ENCODE peak calls at places on chromosome 2, in nine cellular contexts. T, I, W, P, R, V, Z, Y and B are unnamed samples.

GRCh38 chr2:216111122-216111521 is 2.0 kb downstream of the XRCC5 start:
- DNase-seq in Z (no peak), R (no peak), I (no peak), V (no peak), P (no peak), Y (no peak), W (no peak), T (no peak), B (no peak)

GRCh38 chr2:118197011-118197695 is 108.9 kb downstream of the INSIG2 start:
- DNase-seq in Z (peak; percentile 17), W (no peak), V (no peak), Y (no peak), P (no peak), I (no peak), T (no peak), R (peak; percentile 55), B (peak; percentile 22)

GRCh38 chr2:46082531-46083485 is 214.4 kb upstream of the EPAS1 start:
- DNase-seq in Y (no peak), Z (no peak), P (no peak), W (no peak), I (peak; percentile 73), V (no peak), T (no peak), R (no peak), B (no peak)

GRCh38 chr2:60523987-60524386 is 29.5 kb downstream of the BCL11A start:
- DNase-seq in Z (no peak), I (no peak), Y (no peak), W (no peak), P (no peak), V (no peak), R (no peak), T (no peak), B (no peak)

GRCh38 chr2:104866883-104867350 is 13.0 kb downstream of the POU3F3 start:
- DNase-seq in W (no peak), R (no peak), Z (no peak), V (no peak), I (no peak), Y (no peak), P (no peak), T (no peak), B (no peak)

GRCh38 chr2:149446735-149447134 is 116.3 kb downstream of the LYPD6 start:
- DNase-seq in T (no peak), I (no peak), P (no peak), R (no peak), W (no peak), Y (no peak), Z (peak; percentile 68), V (no peak), B (no peak)

GRCh38 chr2:54595999-54596903 is 127.2 kb upstream of the EML6 start:
- DNase-seq in T (no peak), P (no peak), Y (no peak), W (peak; percentile 84), V (no peak), R (peak; percentile 46), I (peak; percentile 73), Z (no peak), B (peak; percentile 12)

GRCh38 chr2:183037660-183038340 is 457 bp downstream of the NCKAP1 start:
- DNase-seq in P (peak; percentile 51), W (no peak), Z (peak; percentile 76), I (peak; percentile 51), T (peak; percentile 53), Y (peak; percentile 63), R (peak; percentile 59), V (no peak), B (peak; percentile 43)

GRCh38 chr2:44233450-44234128 is 41.7 kb upstream of the SLC3A1 start:
- DNase-seq in T (no peak), Y (no peak), I (no peak), P (no peak), V (no peak), R (no peak), W (no peak), Z (peak; percentile 15), B (no peak)

GRCh38 chr2:238513346-238513745 is 86.6 kb downstream of the ASB1 start:
- DNase-seq in P (peak; percentile 30), W (no peak), Z (peak; percentile 63), Y (no peak), T (no peak), I (no peak), R (peak; percentile 53), V (no peak), B (peak; percentile 44)

GRCh38 chr2:181876614-181877063 is 14.9 kb upstream of the ITPRID2 start:
- DNase-seq in T (no peak), W (no peak), I (no peak), R (no peak), Y (no peak), P (peak; percentile 69), Z (no peak), V (no peak), B (no peak)

GRCh38 chr2:85741211-85741610 is 12.6 kb upstream of the ATOH8 start:
- DNase-seq in Y (no peak), W (no peak), Z (no peak), V (no peak), R (no peak), T (peak; percentile 62), P (no peak), I (peak; percentile 46), B (no peak)

GRCh38 chr2:202361133-202361532 is 15.0 kb upstream of the BMPR2 start:
- DNase-seq in T (no peak), R (no peak), W (no peak), Z (no peak), I (no peak), P (no peak), V (no peak), Y (no peak), B (no peak)

GRCh38 chr2:136211671-136212070 is 93.7 kb upstream of the CXCR4 start:
- DNase-seq in I (no peak), R (no peak), P (no peak), Y (no peak), W (no peak), Z (no peak), T (no peak), V (no peak), B (no peak)

GRCh38 chr2:233862261-233862768 is 5.9 kb downstream of the MSL3B start:
- DNase-seq in P (no peak), I (no peak), Y (no peak), R (no peak), W (no peak), V (no peak), T (no peak), Z (no peak), B (no peak)

GRCh38 chr2:168773719-168774521 is 28.5 kb upstream of the NOSTRIN start:
- DNase-seq in W (peak; percentile 68), Y (peak; percentile 76), R (peak; percentile 92), Z (peak; percentile 39), P (peak; percentile 76), V (peak; percentile 69), I (peak; percentile 76), T (no peak), B (peak; percentile 66)

GRCh38 chr2:45067859-45068642 is 58.8 kb upstream of the SIX2 start:
- DNase-seq in P (no peak), V (no peak), Z (no peak), R (no peak), I (no peak), Y (no peak), T (no peak), W (no peak), B (peak; percentile 25)

GRCh38 chr2:212903413-212903812 is 248.0 kb downstream of the IKZF2 start:
- DNase-seq in T (no peak), V (no peak), P (no peak), Y (no peak), W (no peak), Z (no peak), I (no peak), R (no peak), B (no peak)
- H3K4me1 ChIP-seq in T (peaks cover 5% of the 10 kb centered on the region), V (no peaks in the 10 kb centered on the region), P (no peaks in the 10 kb centered on the region), Y (no peaks in the 10 kb centered on the region), W (no peaks in the 10 kb centered on the region), Z (peaks cover 16% of the 10 kb centered on the region), I (no peaks in the 10 kb centered on the region), R (no peaks in the 10 kb centered on the region), B (no peaks in the 10 kb centered on the region)

GRCh38 chr2:158403237-158403636 is 53.3 kb downstream of the CCDC148 start:
- DNase-seq in Z (no peak), Y (no peak), R (no peak), P (no peak), V (no peak), I (no peak), T (no peak), W (no peak), B (no peak)

GRCh38 chr2:158407031-158407430 is 49.5 kb downstream of the CCDC148 start:
- DNase-seq in P (no peak), W (no peak), R (no peak), V (no peak), I (no peak), Y (no peak), Z (no peak), T (no peak), B (no peak)

GRCh38 chr2:158405341-158405740 is 51.2 kb downstream of the CCDC148 start:
- DNase-seq in Z (no peak), R (no peak), Y (no peak), P (no peak), I (no peak), T (no peak), W (no peak), V (no peak), B (no peak)

GRCh38 chr2:158402665-158403064 is 53.9 kb downstream of the CCDC148 start:
- DNase-seq in V (no peak), Z (no peak), P (no peak), W (no peak), R (no peak), T (no peak), Y (no peak), I (no peak), B (no peak)
- TF ChIP-seq CTCF in V (no peak), Z (no peak), P (no peak), W (no peak), R (no peak), T (no peak), Y (no peak), I (no peak), B (no peak)

DNA sequence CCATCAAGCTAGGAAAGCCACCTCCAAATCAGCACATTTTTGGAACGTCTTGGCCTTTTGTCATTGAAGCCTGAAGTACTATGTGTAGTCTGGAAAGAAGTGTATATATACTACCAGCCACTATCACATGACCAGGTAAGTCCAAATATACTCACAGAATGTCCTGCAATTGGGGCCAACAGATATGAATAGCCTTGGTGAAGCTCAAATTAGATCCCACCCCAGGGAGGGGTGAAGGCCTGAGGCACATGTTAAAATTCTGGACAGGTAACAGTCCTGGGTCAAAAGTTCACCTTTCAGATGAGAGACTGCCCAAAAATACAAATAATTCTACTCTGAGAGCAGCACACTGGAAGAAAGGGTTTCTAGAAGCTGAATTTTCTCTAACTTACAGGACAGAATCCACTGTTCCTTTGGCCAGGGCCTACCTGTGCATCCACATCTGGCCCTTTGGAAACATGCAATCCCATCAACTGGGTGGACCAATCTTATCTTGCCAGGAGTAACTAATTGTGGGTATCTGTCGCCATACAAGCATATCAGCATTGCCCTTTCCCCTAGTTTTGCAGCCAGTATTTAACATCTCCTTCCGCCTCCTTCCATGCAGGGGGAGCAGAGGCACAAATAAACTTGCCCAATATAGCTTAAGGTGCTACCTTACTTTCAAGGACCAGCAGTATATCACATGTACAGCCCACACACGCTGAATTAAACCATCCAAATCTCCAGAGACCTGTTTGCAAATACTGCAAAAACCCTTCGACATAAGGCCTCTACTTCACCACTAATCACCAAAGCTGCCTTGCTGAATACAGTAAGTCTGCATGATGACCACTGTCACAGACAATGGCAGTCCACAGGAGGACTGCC is 67.8 kb downstream of the EIF5B start:
- DNase-seq in P (no peak), Y (no peak), T (no peak), I (no peak), W (no peak), Z (no peak), V (no peak), R (no peak), B (no peak)
- H3K36me3 ChIP-seq in P (peaks cover 9% of the 10 kb centered on the region), Y (no peaks in the 10 kb centered on the region), T (peaks cover 10% of the 10 kb centered on the region), I (no peaks in the 10 kb centered on the region), W (peaks cover 68% of the 10 kb centered on the region), Z (peaks cover 74% of the 10 kb centered on the region), V (peaks cover 33% of the 10 kb centered on the region), R (peaks cover 92% of the 10 kb centered on the region), B (peaks cover 23% of the 10 kb centered on the region)

GRCh38 chr2:26075173-26075572 is 41.3 kb downstream of the RAB10 start:
- DNase-seq in R (peak; percentile 25), W (no peak), I (no peak), P (no peak), Y (no peak), V (no peak), Z (no peak), T (no peak), B (no peak)
- H3K4me1 ChIP-seq in R (peaks cover 17% of the 10 kb centered on the region), W (no peaks in the 10 kb centered on the region), I (peaks cover 4% of the 10 kb centered on the region), P (peaks cover 11% of the 10 kb centered on the region), Y (peaks cover 5% of the 10 kb centered on the region), V (peaks cover 14% of the 10 kb centered on the region), Z (peaks cover 3% of the 10 kb centered on the region), T (no peaks in the 10 kb centered on the region), B (no peaks in the 10 kb centered on the region)